ENCODE peak calls at places on chromosomes 1 and 21, in five cellular contexts. T is natural killer cell; P is GM06990; U is stomach; Q is CD8-positive, alpha-beta T cell. Y is an unnamed sample.

GRCh38 chr1:185170291-185170848 is 13.4 kb downstream of the SWT1 start:
- DNase-seq in T (no peak), P (peak), U (no peak), Q (no peak), Y (peak)

GRCh38 chr21:25980710-25981109 is 189.9 kb downstream of the APP start:
- DNase-seq in T (no peak), P (no peak), U (no peak), Q (no peak), Y (no peak)

GRCh38 chr1:85501355-85501898 is 36.5 kb upstream of the DDAH1 start:
- DNase-seq in T (no peak), P (no peak), U (no peak), Q (no peak), Y (no peak)

GRCh38 chr21:21851657-21852056 is 853.4 kb downstream of the NCAM2 start:
- DNase-seq in T (no peak), P (no peak), U (no peak), Q (no peak), Y (no peak)

GRCh38 chr1:78281580-78281979 is 209.2 kb upstream of the PTGFR start:
- DNase-seq in T (no peak), P (no peak), U (no peak), Q (no peak), Y (no peak)

GRCh38 chr1:227766015-227766634 is 30.9 kb downstream of the SNAP47 start:
- DNase-seq in T (peak), P (no peak), U (peak), Q (peak), Y (no peak)

GRCh38 chr1:20102875-20103274 is 16.5 kb downstream of the PLA2G2D start:
- DNase-seq in T (no peak), P (no peak), U (no peak), Q (no peak), Y (no peak)

GRCh38 chr21:40512590-40512989 is 334.4 kb downstream of the DSCAM start:
- DNase-seq in T (no peak), P (no peak), U (no peak), Q (no peak), Y (no peak)

GRCh38 chr1:110408488-110408887 is 994 bp upstream of the LAMTOR5 start:
- DNase-seq in T (no peak), P (no peak), U (no peak), Q (no peak), Y (no peak)

GRCh38 chr21:46210378-46211136 is 18.0 kb downstream of the LSS start:
- DNase-seq in T (no peak), P (no peak), U (no peak), Q (no peak), Y (no peak)

GRCh38 chr1:40703316-40703715 is 11.8 kb downstream of the NFYC start:
- DNase-seq in T (no peak), P (no peak), U (no peak), Q (no peak), Y (peak)

GRCh38 chr1:219773775-219774174 is 154.6 kb downstream of the SLC30A10 start:
- DNase-seq in T (no peak), P (peak), U (no peak), Q (no peak), Y (no peak)

GRCh38 chr21:17819878-17820232 is 699 bp upstream of the C21orf91 start:
- DNase-seq in T (no peak), P (no peak), U (no peak), Q (no peak), Y (peak)

GRCh38 chr1:236451796-236452373 is 57.8 kb downstream of the EDARADD start:
- DNase-seq in T (peak), P (no peak), U (peak), Q (peak), Y (no peak)

GRCh38 chr1:172449585-172450523 is 6.0 kb upstream of the PIGC start:
- DNase-seq in T (no peak), P (peak), U (peak), Q (no peak), Y (peak)

GRCh38 chr21:46028547-46029200 is 47.1 kb downstream of the COL6A1 start:
- DNase-seq in T (no peak), P (no peak), U (no peak), Q (no peak), Y (no peak)

GRCh38 chr1:86757272-86757984 is 53.1 kb downstream of the SH3GLB1 start:
- DNase-seq in T (no peak), P (no peak), U (no peak), Q (no peak), Y (no peak)

GRCh38 chr1:222283147-222283768 is 264.6 kb downstream of the HHIPL2 start:
- DNase-seq in T (no peak), P (no peak), U (no peak), Q (no peak), Y (peak)

GRCh38 chr1:225519166-225519863 is 91.5 kb upstream of the LBR start:
- DNase-seq in T (no peak), P (no peak), U (no peak), Q (no peak), Y (no peak)

GRCh38 chr1:63829349-63830327 is 55.8 kb downstream of the ROR1 start:
- DNase-seq in T (no peak), P (no peak), U (no peak), Q (no peak), Y (no peak)

GRCh38 chr1:22854688-22855565 is 117.7 kb downstream of the LACTBL1 start:
- DNase-seq in T (no peak), P (peak), U (no peak), Q (no peak), Y (no peak)

GRCh38 chr1:199510314-199510713 is 517.2 kb upstream of the NR5A2 start:
- DNase-seq in T (no peak), P (peak), U (no peak), Q (no peak), Y (no peak)

GRCh38 chr21:16532841-16533240 is 803.1 kb downstream of the USP25 start:
- DNase-seq in T (no peak), P (no peak), U (no peak), Q (no peak), Y (no peak)

GRCh38 chr1:17125756-17126237 is 6.5 kb upstream of the PADI2 start:
- DNase-seq in T (peak), P (peak), U (peak), Q (peak), Y (peak)

GRCh38 chr1:41580021-41580420 is 95.5 kb upstream of the EDN2 start:
- DNase-seq in T (no peak), P (no peak), U (no peak), Q (no peak), Y (no peak)

GRCh38 chr21:35933466-35933865 is 126.9 kb downstream of the SETD4 start:
- DNase-seq in T (no peak), P (no peak), U (no peak), Q (no peak), Y (peak)

GRCh38 chr1:32273389-32274208 is 18.3 kb upstream of the HDAC1 start:
- DNase-seq in T (peak), P (no peak), U (peak), Q (peak), Y (no peak)

GRCh38 chr1:91653183-91653582 is 152.5 kb downstream of the CDC7 start:
- DNase-seq in T (no peak), P (peak), U (no peak), Q (no peak), Y (no peak)

GRCh38 chr1:41919764-41920397 is 1.2 kb upstream of the HIVEP3 start:
- DNase-seq in T (peak), P (peak), U (peak), Q (peak), Y (no peak)

GRCh38 chr1:234617135-234617985 is 7.4 kb upstream of the IRF2BP2 start:
- DNase-seq in T (no peak), P (no peak), U (no peak), Q (no peak), Y (no peak)

GRCh38 chr1:225454733-225455132 is 26.9 kb upstream of the LBR start:
- DNase-seq in T (peak), P (no peak), U (peak), Q (no peak), Y (no peak)

GRCh38 chr1:182629674-182630073 is 25.5 kb upstream of the RGS16 start:
- DNase-seq in T (peak), P (no peak), U (no peak), Q (no peak), Y (no peak)

DNA sequence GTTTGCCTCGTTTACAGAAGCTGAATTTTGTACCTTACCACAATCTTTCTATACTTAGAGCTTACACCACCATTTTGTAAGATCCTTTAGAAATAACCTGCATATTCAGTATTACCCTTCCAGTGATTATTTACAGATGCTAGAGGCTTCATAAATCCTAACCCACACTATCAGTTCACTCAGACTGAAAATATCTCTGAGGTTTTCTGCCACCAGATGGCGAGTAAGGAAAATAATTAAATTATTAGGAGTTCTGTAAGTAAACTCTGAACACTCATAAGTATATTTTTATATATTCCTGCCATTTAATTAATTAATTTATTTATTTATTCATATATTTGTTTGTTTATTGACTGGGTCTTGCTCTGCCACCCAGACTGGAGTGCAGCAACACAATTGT is 1635.2 kb downstream of the PLA2G4A start:
- DNase-seq in T (no peak), P (no peak), U (no peak), Q (no peak), Y (no peak)
- TF ChIP-seq CTCF in T (no peak), P (no peak), U (no peak), Q (no peak), Y (no peak)

DNA sequence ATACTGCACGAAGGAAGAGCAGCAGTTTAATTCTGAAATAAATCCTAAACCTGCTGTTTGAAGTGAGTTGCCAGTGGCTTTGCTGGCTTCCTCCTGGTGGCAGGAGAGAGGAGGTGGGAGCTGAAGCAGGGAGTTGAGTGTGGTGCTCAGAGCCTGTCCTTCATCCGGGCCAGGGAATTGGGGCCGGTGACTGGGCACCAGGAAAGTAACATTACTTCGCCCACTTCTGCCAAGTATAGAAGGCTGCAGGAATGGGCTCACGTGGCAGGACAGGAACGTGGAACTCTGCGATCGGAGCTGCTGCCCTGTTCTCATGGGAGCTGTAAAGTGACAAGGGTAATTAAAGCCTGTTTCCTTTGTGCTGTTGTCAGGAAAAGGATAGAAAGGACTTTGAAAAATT is 8.7 kb downstream of the TOR3A start:
- DNase-seq in T (no peak), P (no peak), U (peak), Q (no peak), Y (no peak)
- TF ChIP-seq CTCF in T (no peak), P (no peak), U (no peak), Q (no peak), Y (peak)

GRCh38 chr1:117568999-117569398 is 36.8 kb upstream of the TENT5C start:
- DNase-seq in T (no peak), P (no peak), U (no peak), Q (no peak), Y (no peak)
- TF ChIP-seq CTCF in T (no peak), P (peak), U (no peak), Q (no peak), Y (no peak)

GRCh38 chr1:103497404-103497803 is 28.1 kb upstream of the RNPC3 start:
- DNase-seq in T (no peak), P (no peak), U (no peak), Q (no peak), Y (no peak)
- TF ChIP-seq CTCF in T (no peak), P (no peak), U (no peak), Q (no peak), Y (no peak)

GRCh38 chr21:39387461-39388037 is 38.7 kb upstream of the HMGN1 start:
- DNase-seq in T (peak), P (peak), U (peak), Q (peak), Y (no peak)

GRCh38 chr21:39390212-39390765 is 41.4 kb upstream of the HMGN1 start:
- DNase-seq in T (no peak), P (no peak), U (no peak), Q (no peak), Y (no peak)

GRCh38 chr21:39388038-39388810 is 39.3 kb upstream of the HMGN1 start:
- DNase-seq in T (peak), P (peak), U (peak), Q (peak), Y (no peak)

GRCh38 chr21:39386899-39387298 is 38.0 kb upstream of the HMGN1 start:
- DNase-seq in T (no peak), P (no peak), U (no peak), Q (no peak), Y (no peak)

GRCh38 chr21:39388811-39389155 is 39.9 kb upstream of the HMGN1 start:
- DNase-seq in T (no peak), P (no peak), U (no peak), Q (no peak), Y (no peak)
- TF ChIP-seq CTCF in T (peak), P (no peak), U (no peak), Q (no peak), Y (no peak)

GRCh38 chr1:25500694-25501093 is 42.7 kb upstream of the LDLRAP1 start:
- DNase-seq in T (no peak), P (no peak), U (no peak), Q (no peak), Y (no peak)

GRCh38 chr1:25504706-25505560 is 38.5 kb upstream of the LDLRAP1 start:
- DNase-seq in T (no peak), P (no peak), U (no peak), Q (no peak), Y (no peak)

GRCh38 chr1:25503551-25504426 is 39.6 kb upstream of the LDLRAP1 start:
- DNase-seq in T (peak), P (peak), U (peak), Q (peak), Y (no peak)

GRCh38 chr1:25502957-25503356 is 40.4 kb upstream of the LDLRAP1 start:
- DNase-seq in T (no peak), P (no peak), U (no peak), Q (no peak), Y (no peak)

GRCh38 chr1:25501235-25502058 is 42.0 kb upstream of the LDLRAP1 start:
- DNase-seq in T (no peak), P (no peak), U (no peak), Q (no peak), Y (no peak)
- TF ChIP-seq CTCF in T (no peak), P (peak), U (no peak), Q (peak), Y (peak)

GRCh38 chr1:171141336-171142051 is 43.6 kb upstream of the FMO2 start:
- DNase-seq in T (no peak), P (no peak), U (no peak), Q (no peak), Y (peak)
- TF ChIP-seq CTCF in T (no peak), P (no peak), U (no peak), Q (no peak), Y (peak)

GRCh38 chr1:174007846-174008245 is 14.3 kb downstream of the RC3H1 start:
- DNase-seq in T (no peak), P (no peak), U (no peak), Q (no peak), Y (no peak)

GRCh38 chr1:174001573-174001972 is 20.6 kb downstream of the RC3H1 start:
- DNase-seq in T (no peak), P (no peak), U (no peak), Q (no peak), Y (no peak)

GRCh38 chr1:174003867-174004266 is 18.3 kb downstream of the RC3H1 start:
- DNase-seq in T (no peak), P (no peak), U (no peak), Q (no peak), Y (no peak)

GRCh38 chr1:174008261-174008660 is 13.9 kb downstream of the RC3H1 start:
- DNase-seq in T (no peak), P (no peak), U (no peak), Q (no peak), Y (no peak)

GRCh38 chr1:174005032-174005431 is 17.1 kb downstream of the RC3H1 start:
- DNase-seq in T (no peak), P (peak), U (no peak), Q (no peak), Y (no peak)
- TF ChIP-seq CTCF in T (no peak), P (no peak), U (no peak), Q (no peak), Y (no peak)

GRCh38 chr21:42495765-42496119 is 282 bp downstream of the RSPH1 start:
- DNase-seq in T (no peak), P (no peak), U (no peak), Q (no peak), Y (no peak)

GRCh38 chr21:42496839-42497202 is 797 bp upstream of the RSPH1 start:
- DNase-seq in T (no peak), P (no peak), U (no peak), Q (no peak), Y (no peak)

GRCh38 chr21:42498012-42498411 is 2.0 kb upstream of the RSPH1 start:
- DNase-seq in T (no peak), P (no peak), U (no peak), Q (no peak), Y (no peak)

GRCh38 chr21:42495027-42495426 is 997 bp downstream of the RSPH1 start:
- DNase-seq in T (no peak), P (no peak), U (no peak), Q (no peak), Y (no peak)

DNA sequence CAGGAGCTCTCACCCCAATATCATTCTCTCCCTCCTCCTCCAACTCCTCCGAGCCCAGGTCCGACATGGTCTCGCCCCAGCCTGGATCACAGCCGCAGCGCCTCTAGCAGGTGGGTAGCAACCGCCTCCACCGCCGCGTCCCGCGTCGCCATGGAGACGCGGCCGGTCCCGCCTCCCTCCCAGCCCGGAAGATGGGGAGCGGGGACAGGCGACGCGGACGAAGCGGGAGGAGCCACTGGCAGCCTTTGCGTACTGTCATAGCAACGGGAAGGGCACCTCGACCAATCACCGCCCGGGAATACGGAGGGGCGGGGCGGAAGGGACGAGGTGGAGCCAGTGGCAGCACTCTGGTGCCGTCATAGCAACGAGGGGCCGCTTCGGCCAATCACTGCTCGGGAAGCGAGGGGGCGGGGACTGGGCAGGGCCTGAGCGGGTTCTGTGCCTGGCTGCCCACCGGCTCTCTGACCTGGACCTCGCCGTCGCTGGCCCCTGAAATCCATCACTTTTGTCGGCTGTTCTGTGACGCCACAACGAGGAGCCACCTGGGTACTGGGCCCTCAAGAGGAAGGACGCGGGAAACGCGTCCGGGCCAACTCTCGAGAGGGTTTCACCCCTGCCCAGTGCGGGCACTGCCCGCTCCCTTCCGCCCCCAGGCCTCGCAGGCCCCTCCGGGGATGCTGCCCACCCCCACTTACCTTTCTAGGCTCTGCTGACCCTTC is at the start of gene RSPH1:
- DNase-seq in T (peak), P (peak), U (peak), Q (peak), Y (peak)
- TF ChIP-seq CTCF in T (no peak), P (no peak), U (no peak), Q (no peak), Y (no peak)

GRCh38 chr21:27562303-27562702 is 595.4 kb upstream of the ADAMTS5 start:
- DNase-seq in T (no peak), P (no peak), U (no peak), Q (no peak), Y (no peak)

GRCh38 chr21:27569091-27569490 is 602.2 kb upstream of the ADAMTS5 start:
- DNase-seq in T (no peak), P (no peak), U (no peak), Q (no peak), Y (no peak)

GRCh38 chr21:27566521-27566920 is 599.6 kb upstream of the ADAMTS5 start:
- DNase-seq in T (no peak), P (no peak), U (no peak), Q (no peak), Y (no peak)

GRCh38 chr21:27564684-27565280 is 597.9 kb upstream of the ADAMTS5 start:
- DNase-seq in T (no peak), P (no peak), U (peak), Q (no peak), Y (no peak)

DNA sequence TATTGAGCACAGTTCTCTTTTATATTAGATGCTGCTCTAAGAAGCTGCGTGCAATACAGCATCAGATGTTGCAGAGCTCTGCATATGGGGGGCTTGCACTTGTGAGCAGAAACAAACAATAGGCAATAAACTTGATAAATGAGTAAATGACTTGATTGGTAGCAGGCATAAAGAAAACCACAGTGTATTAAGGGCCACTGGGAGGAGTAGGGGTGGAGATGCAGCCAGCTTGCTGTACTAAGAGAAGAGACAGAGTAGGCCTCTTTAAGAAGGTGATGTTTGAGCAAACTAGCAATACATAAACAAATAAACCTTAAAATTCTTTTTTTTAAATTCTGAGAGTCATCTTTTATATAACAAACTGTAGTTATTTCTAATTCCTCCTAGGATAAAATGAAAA is 598.5 kb upstream of the ADAMTS5 start:
- DNase-seq in T (no peak), P (no peak), U (no peak), Q (no peak), Y (no peak)
- TF ChIP-seq CTCF in T (no peak), P (no peak), U (no peak), Q (no peak), Y (no peak)

Y was measured in HFF-Myc.